ENCODE peak calls at places on chromosome 6, in six cellular contexts. R, M, N, E, C and K are unnamed samples.

GRCh38 chr6:158353851-158354508 is 41.7 kb downstream of the TULP4 start:
- DNase-seq in N (no peak), R (no peak), E (no peak), C (no peak), M (no peak), K (no peak)

GRCh38 chr6:100463685-100464161 is 998 bp downstream of the SIM1 start:
- DNase-seq in R (no peak), E (no peak), C (no peak), N (no peak), M (no peak), K (no peak)

GRCh38 chr6:147782302-147782701 is 273.8 kb downstream of the SAMD5 start:
- DNase-seq in E (no peak), C (peak), R (no peak), N (no peak), M (no peak), K (no peak)

GRCh38 chr6:6581014-6581413 is 7.5 kb upstream of the LY86 start:
- DNase-seq in R (no peak), C (no peak), M (no peak), N (no peak), E (peak), K (no peak)

GRCh38 chr6:122202576-122203137 is 196.8 kb upstream of the HSF2 start:
- DNase-seq in E (no peak), N (no peak), C (no peak), R (no peak), M (no peak), K (no peak)

GRCh38 chr6:96721227-96721626 is 116.0 kb downstream of the GPR63 start:
- DNase-seq in C (no peak), M (no peak), E (no peak), R (no peak), N (no peak), K (no peak)

GRCh38 chr6:4466260-4466659 is 309.9 kb upstream of the CDYL start:
- DNase-seq in N (no peak), R (no peak), E (no peak), C (no peak), M (no peak), K (no peak)

GRCh38 chr6:41505084-41506049 is 40.8 kb upstream of the FOXP4 start:
- DNase-seq in N (no peak), M (no peak), C (peak), R (no peak), E (no peak), K (peak)

GRCh38 chr6:2760882-2761842 is 4.0 kb upstream of the WRNIP1 start:
- DNase-seq in N (no peak), E (peak), M (no peak), R (no peak), C (no peak), K (no peak)

GRCh38 chr6:140537834-140538680 is 1163.6 kb upstream of the CITED2 start:
- DNase-seq in C (peak), M (no peak), N (no peak), E (no peak), R (no peak), K (no peak)

GRCh38 chr6:7311920-7312615 is 931 bp downstream of the SSR1 start:
- DNase-seq in M (peak), C (no peak), N (peak), E (peak), R (no peak), K (no peak)

GRCh38 chr6:37525460-37526357 is 26.0 kb upstream of the CCDC167 start:
- DNase-seq in C (no peak), E (no peak), M (no peak), R (no peak), N (no peak), K (no peak)

GRCh38 chr6:154404791-154405400 is 48.3 kb upstream of the IPCEF1 start:
- DNase-seq in N (no peak), R (no peak), E (no peak), C (no peak), M (no peak), K (no peak)

GRCh38 chr6:54579011-54579410 is 267.6 kb upstream of the FAM83B start:
- DNase-seq in C (no peak), M (no peak), R (no peak), N (no peak), E (no peak), K (no peak)

GRCh38 chr6:98985391-98985790 is 37.6 kb upstream of the FBXL4 start:
- DNase-seq in R (no peak), N (no peak), E (no peak), C (no peak), M (no peak), K (no peak)

GRCh38 chr6:166620478-166621113 is 6.5 kb downstream of the RPS6KA2 start:
- DNase-seq in E (no peak), R (no peak), N (no peak), C (no peak), M (no peak), K (no peak)

GRCh38 chr6:2611092-2611491 is 139.6 kb downstream of the MYLK4 start:
- DNase-seq in R (no peak), M (no peak), N (no peak), C (no peak), E (no peak), K (no peak)

GRCh38 chr6:13538084-13538483 is 36.3 kb upstream of the SIRT5 start:
- DNase-seq in N (peak), E (peak), C (peak), M (peak), R (no peak), K (no peak)

GRCh38 chr6:45626087-45626891 is 248.6 kb upstream of the SUPT3H start:
- DNase-seq in N (no peak), E (no peak), R (no peak), M (no peak), C (peak), K (no peak)

GRCh38 chr6:170089937-170090335 is 200.9 kb downstream of the DLL1 start:
- DNase-seq in R (no peak), E (no peak), N (no peak), M (no peak), C (no peak), K (peak)

GRCh38 chr6:31971279-31971992 is 502 bp downstream of the DXO start:
- DNase-seq in R (no peak), E (no peak), M (no peak), N (no peak), C (no peak), K (no peak)

GRCh38 chr6:2710412-2710811 is 40.3 kb downstream of the MYLK4 start:
- DNase-seq in R (no peak), M (no peak), N (no peak), C (no peak), E (no peak), K (no peak)

GRCh38 chr6:56440551-56440981 is 193.2 kb upstream of the COL21A1 start:
- DNase-seq in M (no peak), C (no peak), E (no peak), R (no peak), N (no peak), K (no peak)

GRCh38 chr6:142313284-142313683 is 11.5 kb downstream of the ADGRG6 start:
- DNase-seq in C (no peak), M (no peak), E (no peak), R (no peak), N (no peak), K (no peak)

GRCh38 chr6:148269386-148269785 is 73.3 kb upstream of the SASH1 start:
- DNase-seq in N (no peak), R (no peak), M (no peak), E (no peak), C (no peak), K (no peak)

GRCh38 chr6:40754481-40755045 is 167.4 kb upstream of the LRFN2 start:
- DNase-seq in E (no peak), C (no peak), R (no peak), M (no peak), N (no peak), K (no peak)

GRCh38 chr6:126529605-126530004 is 189.7 kb downstream of the CENPW start:
- DNase-seq in C (no peak), M (no peak), E (no peak), N (no peak), R (no peak), K (no peak)

GRCh38 chr6:150456466-150456865 is 87.7 kb downstream of the IYD start:
- DNase-seq in E (no peak), M (no peak), C (no peak), N (no peak), R (no peak), K (no peak)

GRCh38 chr6:15801912-15802311 is 139.1 kb upstream of the DTNBP1 start:
- DNase-seq in E (no peak), R (no peak), M (no peak), N (no peak), C (no peak), K (no peak)

GRCh38 chr6:7587631-7588100 is 2.3 kb upstream of the SNRNP48 start:
- DNase-seq in E (no peak), R (no peak), N (no peak), M (no peak), C (no peak), K (no peak)

GRCh38 chr6:125477141-125477540 is 175.4 kb upstream of the HDDC2 start:
- DNase-seq in E (no peak), R (no peak), C (no peak), M (no peak), N (no peak), K (no peak)

GRCh38 chr6:15663057-15663638 is 320 bp upstream of the DTNBP1 start:
- DNase-seq in N (no peak), C (peak), M (no peak), R (no peak), E (no peak), K (no peak)

GRCh38 chr6:151179321-151179720 is 60.4 kb upstream of the AKAP12 start:
- DNase-seq in C (peak), E (no peak), M (no peak), N (peak), R (no peak), K (no peak)

GRCh38 chr6:10933126-10933525 is 46.3 kb downstream of the SYCP2L start:
- DNase-seq in N (no peak), M (no peak), R (no peak), E (no peak), C (no peak), K (no peak)

DNA sequence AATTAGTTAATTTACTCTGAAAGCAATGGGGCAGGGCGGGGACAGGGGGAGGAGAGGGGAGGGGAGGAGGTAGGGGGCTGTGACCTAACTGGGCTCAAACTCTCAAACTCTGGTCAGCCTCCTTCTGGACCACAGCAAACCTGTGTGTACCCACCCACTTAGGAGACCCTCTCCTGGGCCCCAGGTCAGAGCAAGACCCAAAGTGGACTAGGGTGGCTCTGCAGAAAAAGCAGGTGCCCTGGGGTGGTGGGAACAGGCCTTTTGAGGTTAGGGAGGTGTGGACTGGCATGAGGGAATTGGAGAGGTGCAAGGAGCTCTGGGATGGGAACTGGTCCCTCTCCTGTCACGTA is 51.3 kb downstream of the MRPL14 start:
- DNase-seq in N (no peak), C (no peak), E (no peak), R (no peak), M (no peak), K (no peak)
- H3K27ac ChIP-seq in N (no peak), C (no peak), E (no peak), R (no peak), M (no peak), K (peak)

DNA sequence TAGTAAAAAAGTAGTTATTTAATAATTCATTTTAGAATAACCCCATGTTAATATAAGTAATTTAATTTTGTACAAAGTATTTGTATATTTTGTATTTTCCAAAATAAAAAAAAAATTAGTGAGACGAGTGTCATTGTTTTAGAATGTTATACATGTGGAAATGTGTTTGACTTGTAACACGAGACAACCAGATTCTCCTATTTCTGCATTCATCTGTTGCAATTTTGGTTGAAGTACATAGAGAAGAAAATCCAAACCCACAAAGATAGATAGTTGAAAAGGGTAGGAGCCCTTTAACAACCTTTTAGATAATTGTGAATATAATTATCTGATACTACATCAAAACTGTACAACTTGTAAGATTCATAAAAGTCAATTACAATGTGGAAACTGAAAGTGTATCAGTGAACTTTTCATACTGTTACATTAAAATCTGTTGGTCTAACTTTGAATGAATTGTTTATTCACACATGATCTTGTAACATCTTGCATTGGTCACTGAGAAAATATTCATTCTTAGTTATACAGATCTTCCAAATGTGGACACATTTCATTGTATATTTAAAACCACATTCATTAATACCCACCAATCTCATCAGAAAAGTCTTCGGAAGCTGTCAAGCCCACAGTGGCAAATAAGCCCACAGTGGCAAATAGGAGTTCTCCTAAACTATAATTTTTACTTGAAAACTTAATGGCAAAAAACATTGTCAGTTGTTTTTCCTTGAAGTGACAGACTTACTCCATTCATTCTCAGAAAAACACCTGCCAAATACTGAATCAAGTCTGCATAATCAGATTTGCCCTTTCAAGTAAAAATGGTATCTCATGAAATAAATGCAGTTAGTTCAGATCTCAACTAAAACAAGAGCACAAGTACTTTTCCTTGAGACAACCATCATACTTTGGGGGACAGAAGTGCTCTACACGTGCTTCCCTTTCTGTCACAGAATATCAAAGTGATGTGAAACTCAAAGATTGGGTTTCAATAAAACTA is 52.8 kb downstream of the FKBP5 start:
- DNase-seq in M (no peak), E (no peak), R (no peak), N (no peak), C (no peak), K (no peak)
- H3K27ac ChIP-seq in M (no peak), E (peak), R (peak), N (no peak), C (no peak), K (peak)

GRCh38 chr6:168469198-168469943 is 28.4 kb downstream of the SMOC2 start:
- DNase-seq in C (no peak), R (no peak), N (no peak), E (no peak), M (no peak), K (peak)
- H3K27ac ChIP-seq in C (no peak), R (no peak), N (no peak), E (no peak), M (no peak), K (no peak)

DNA sequence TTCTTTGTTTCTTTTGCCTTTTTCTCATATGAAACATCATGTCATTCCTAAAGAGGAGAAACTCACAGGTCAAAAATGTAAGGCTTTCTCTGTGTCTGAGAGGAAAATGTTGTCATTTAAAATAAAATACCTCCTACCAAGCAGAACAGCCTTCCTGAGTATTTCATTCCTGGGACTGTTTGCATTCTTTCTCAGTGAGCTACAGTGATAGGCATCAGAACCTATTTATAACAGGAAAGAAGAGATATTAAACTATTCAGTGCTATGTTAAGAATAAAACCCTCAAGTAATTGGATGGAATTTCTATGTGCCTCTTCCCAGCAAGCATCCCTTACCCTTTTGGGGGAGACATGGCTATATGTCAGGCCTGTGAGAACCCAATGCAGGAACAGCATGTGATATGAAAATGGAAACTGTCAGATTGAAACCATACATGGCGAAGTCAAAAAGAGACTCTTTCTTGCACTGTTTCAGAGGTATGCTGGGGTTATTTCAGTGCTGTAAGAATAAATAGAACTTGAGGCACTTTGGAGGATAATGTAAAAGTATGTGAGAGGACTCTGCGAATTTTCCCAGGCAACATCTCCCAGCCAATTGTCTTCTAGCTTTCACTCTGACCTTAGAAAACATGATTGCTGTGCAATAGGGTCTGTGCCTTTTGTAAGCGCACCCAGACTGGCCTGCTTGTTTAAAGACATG is 133.8 kb upstream of the CCN2 start:
- DNase-seq in R (no peak), N (no peak), M (peak), C (peak), E (no peak), K (no peak)
- H3K27ac ChIP-seq in R (no peak), N (no peak), M (peak), C (peak), E (no peak), K (peak)

GRCh38 chr6:108260126-108260808 is 573 bp downstream of the SNX3 start:
- DNase-seq in R (no peak), M (peak), N (peak), E (peak), C (peak), K (peak)
- H3K27ac ChIP-seq in R (peak), M (peak), N (peak), E (peak), C (peak), K (peak)

GRCh38 chr6:108655840-108656650 is 95.3 kb downstream of the FOXO3 start:
- DNase-seq in E (no peak), C (peak), R (no peak), M (no peak), N (no peak), K (peak)

GRCh38 chr6:108654465-108655106 is 93.9 kb downstream of the FOXO3 start:
- DNase-seq in R (no peak), C (no peak), N (no peak), E (no peak), M (no peak), K (no peak)

GRCh38 chr6:108653864-108654402 is 93.2 kb downstream of the FOXO3 start:
- DNase-seq in M (no peak), C (no peak), E (peak), R (no peak), N (no peak), K (no peak)

GRCh38 chr6:108658174-108658573 is 97.5 kb downstream of the FOXO3 start:
- DNase-seq in C (no peak), R (no peak), N (no peak), E (no peak), M (no peak), K (no peak)

DNA sequence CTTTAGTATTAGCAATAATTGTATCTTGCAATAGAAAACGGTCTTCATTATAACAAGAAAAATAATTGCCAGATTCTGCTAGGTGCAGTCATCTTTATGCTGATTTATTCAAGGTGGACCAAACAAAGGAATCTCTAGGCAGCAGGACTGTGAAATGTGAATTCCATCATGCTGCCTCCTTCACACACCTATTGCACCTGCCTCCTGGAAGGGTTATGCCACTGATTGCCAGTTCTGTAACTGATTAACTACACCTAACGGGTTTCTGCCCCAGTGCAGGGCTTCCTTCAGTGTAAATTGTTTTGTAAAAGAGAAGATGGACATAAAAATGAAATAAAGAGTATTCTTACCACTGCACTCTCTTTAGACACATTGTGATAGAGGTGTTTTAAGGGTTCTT is 96.1 kb downstream of the FOXO3 start:
- DNase-seq in N (no peak), C (no peak), E (no peak), R (no peak), M (no peak), K (no peak)
- H3K27ac ChIP-seq in N (no peak), C (no peak), E (no peak), R (no peak), M (no peak), K (peak)

GRCh38 chr6:33725891-33726673 is 14.6 kb upstream of the UQCC2 start:
- DNase-seq in M (no peak), N (no peak), E (no peak), R (no peak), C (no peak), K (no peak)
- H3K27ac ChIP-seq in M (no peak), N (no peak), E (no peak), R (no peak), C (no peak), K (no peak)

GRCh38 chr6:135211306-135211702 is 30.2 kb downstream of the MYB start:
- DNase-seq in C (no peak), R (no peak), N (no peak), M (no peak), E (no peak), K (no peak)

GRCh38 chr6:135210632-135211305 is 29.7 kb downstream of the MYB start:
- DNase-seq in N (no peak), R (no peak), E (no peak), C (no peak), M (no peak), K (no peak)

GRCh38 chr6:135212935-135213334 is 31.8 kb downstream of the MYB start:
- DNase-seq in C (no peak), M (no peak), N (no peak), R (no peak), E (no peak), K (no peak)

GRCh38 chr6:135212020-135212806 is 31.1 kb downstream of the MYB start:
- DNase-seq in C (no peak), R (no peak), M (no peak), E (no peak), N (no peak), K (no peak)

DNA sequence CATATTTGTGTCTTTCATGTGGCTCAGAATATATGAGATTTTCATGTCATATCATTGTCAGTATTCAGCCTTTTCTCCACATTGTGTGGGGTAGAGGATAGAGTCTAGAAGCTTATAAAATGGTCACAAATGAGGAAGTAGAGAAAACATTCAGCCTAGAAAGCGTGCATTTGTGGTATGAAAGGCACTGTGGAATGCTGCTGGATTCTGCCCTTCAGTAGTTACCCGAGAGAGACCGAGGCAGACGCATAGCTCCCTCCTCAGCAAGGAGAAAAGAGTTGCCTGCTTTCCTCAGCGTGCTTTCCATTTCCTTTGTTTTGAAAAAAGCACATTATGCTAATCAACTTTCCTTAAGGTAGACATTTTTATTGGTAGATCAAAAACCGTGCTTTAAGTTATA is 28.7 kb downstream of the MYB start:
- DNase-seq in R (no peak), C (no peak), N (no peak), M (no peak), E (peak), K (no peak)
- H3K27ac ChIP-seq in R (peak), C (no peak), N (no peak), M (no peak), E (peak), K (no peak)